ENCODE peak calls at places on chromosomes 11 and 22, in five cellular contexts. W is H7, U is head of caudate nucleus, P is kidney, H is A172. F is an unnamed sample.

GRCh38 chr11:1152316-1153104 is 5.2 kb upstream of the MUC5AC start:
- DNase-seq in U (no peak), H (peak; percentile 91), P (no peak), W (peak; percentile 67), F (no peak)

GRCh38 chr11:39571081-39571480 is 1888.4 kb downstream of the LRRC4C start:
- DNase-seq in H (no peak), W (no peak), U (no peak), P (no peak), F (no peak)

GRCh38 chr11:128179512-128179911 is 407.8 kb downstream of the ETS1 start:
- DNase-seq in P (no peak), W (no peak), U (no peak), H (no peak), F (no peak)

GRCh38 chr11:12598330-12599256 is 75.6 kb upstream of the TEAD1 start:
- DNase-seq in P (no peak), W (no peak), H (peak; percentile 87), U (no peak), F (no peak)

GRCh38 chr11:63553759-63554158 is 9.4 kb downstream of the PLAAT2 start:
- DNase-seq in H (no peak), U (no peak), W (no peak), P (no peak), F (no peak)

GRCh38 chr11:128282053-128282452 is 305.3 kb downstream of the ETS1 start:
- DNase-seq in H (no peak), P (no peak), U (no peak), W (no peak), F (no peak)

GRCh38 chr11:8922691-8923090 is 10.1 kb downstream of the C11orf16 start:
- DNase-seq in U (no peak), W (no peak), P (no peak), H (no peak), F (no peak)

GRCh38 chr11:15826008-15826650 is 530.2 kb downstream of the SOX6 start:
- DNase-seq in P (no peak), U (no peak), H (no peak), W (no peak), F (no peak)

GRCh38 chr22:37316875-37317371 is 34.6 kb downstream of the CYTH4 start:
- DNase-seq in P (peak; percentile 88), U (peak; percentile 71), W (peak; percentile 96), H (peak; percentile 82), F (peak; percentile 84)

GRCh38 chr11:72641522-72641899 is 32.7 kb downstream of the PDE2A start:
- DNase-seq in U (no peak), W (no peak), P (no peak), H (no peak), F (no peak)

GRCh38 chr22:24977370-24978230 is 25.1 kb downstream of the KIAA1671 start:
- DNase-seq in P (no peak), W (no peak), U (no peak), H (peak; percentile 41), F (no peak)

GRCh38 chr11:12890476-12890875 is 118.6 kb upstream of the RASSF10 start:
- DNase-seq in H (no peak), P (no peak), U (no peak), W (no peak), F (no peak)

F was measured in pons.